ENCODE peak calls at places on chromosomes 5 and 9, in seven cellular contexts. C is aorta; H is naive thymus-derived CD4-positive, alpha-beta T cell; Z is lung; R is CD4-positive, alpha-beta memory T cell; M is transverse colon; P is heart right ventricle. F is an unnamed sample.

GRCh38 chr5:131170540-131171275 is at the start of gene LYRM7:
- DNase-seq in M (peak; percentile 98), R (peak; percentile 98), P (peak; percentile 89), C (peak; percentile 98), Z (peak; percentile 98), H (peak; percentile 95), F (peak; percentile 95)

GRCh38 chr9:134670042-134670525 is 28.5 kb downstream of the COL5A1 start:
- DNase-seq in C (no peak), M (no peak), Z (no peak), P (no peak), H (no peak), R (no peak), F (no peak)

GRCh38 chr5:52725065-52725746 is 62.5 kb upstream of the ITGA1 start:
- DNase-seq in C (no peak), H (peak; percentile 89), P (no peak), M (peak; percentile 35), Z (peak; percentile 34), R (peak; percentile 91), F (no peak)

GRCh38 chr5:112685386-112685785 is 52.3 kb upstream of the APC start:
- DNase-seq in C (no peak), R (no peak), H (no peak), M (no peak), P (no peak), Z (no peak), F (no peak)

GRCh38 chr5:115543365-115543700 is 1.2 kb downstream of the FEM1C start:
- DNase-seq in M (peak; percentile 40), R (no peak), H (peak; percentile 5), P (no peak), Z (no peak), C (no peak), F (no peak)

GRCh38 chr9:96075757-96076156 is 200.3 kb downstream of the ERCC6L2 start:
- DNase-seq in M (no peak), R (no peak), H (no peak), C (no peak), Z (no peak), P (no peak), F (no peak)

GRCh38 chr5:75277463-75277862 is 40.8 kb upstream of the ANKRD31 start:
- DNase-seq in R (no peak), C (no peak), H (no peak), M (peak; percentile 68), Z (no peak), P (no peak), F (no peak)

GRCh38 chr5:164573397-164573796 is 1068.0 kb downstream of the MAT2B start:
- DNase-seq in M (no peak), P (no peak), C (no peak), Z (no peak), H (no peak), R (no peak), F (no peak)

GRCh38 chr5:107257885-107258520 is 412.7 kb downstream of the EFNA5 start:
- DNase-seq in C (no peak), P (no peak), H (no peak), Z (no peak), M (no peak), R (no peak), F (no peak)

GRCh38 chr5:135714126-135714894 is 120.2 kb upstream of the SLC25A48 start:
- DNase-seq in Z (no peak), P (no peak), C (no peak), H (no peak), R (no peak), M (no peak), F (no peak)

GRCh38 chr5:23977365-23977764 is 470.0 kb downstream of the PRDM9 start:
- DNase-seq in R (no peak), P (no peak), M (no peak), Z (no peak), H (no peak), C (no peak), F (no peak)

GRCh38 chr9:33737811-33738606 is 57.4 kb upstream of the PRSS3 start:
- DNase-seq in C (no peak), Z (peak; percentile 30), M (peak; percentile 59), R (no peak), H (no peak), P (no peak), F (peak; percentile 22)

GRCh38 chr9:133090752-133091325 is 29.1 kb downstream of the CEL start:
- DNase-seq in Z (no peak), R (no peak), M (no peak), C (no peak), P (no peak), H (no peak), F (no peak)

GRCh38 chr9:92504881-92505280 is 22.6 kb upstream of the ASPN start:
- DNase-seq in R (no peak), M (no peak), Z (no peak), C (no peak), H (no peak), P (no peak), F (no peak)

GRCh38 chr9:124286292-124286931 is 28.7 kb downstream of the NEK6 start:
- DNase-seq in P (no peak), R (no peak), H (no peak), Z (no peak), C (no peak), M (peak; percentile 81), F (no peak)

GRCh38 chr5:108634251-108634950 is 113.3 kb upstream of the FER start:
- DNase-seq in P (no peak), C (no peak), Z (no peak), H (no peak), R (no peak), M (no peak), F (no peak)

GRCh38 chr5:124741711-124742496 is 4.5 kb downstream of the ZNF608 start:
- DNase-seq in R (no peak), P (no peak), H (no peak), Z (no peak), M (peak; percentile 42), C (no peak), F (no peak)
- H3K4me1 ChIP-seq in R (no peaks in the 10 kb centered on the region), P (peaks cover 30% of the 10 kb centered on the region), H (no peaks in the 10 kb centered on the region), Z (peaks cover 1% of the 10 kb centered on the region), M (peaks cover 82% of the 10 kb centered on the region), C (peaks cover 4% of the 10 kb centered on the region), F (peaks cover 91% of the 10 kb centered on the region)

GRCh38 chr5:145976431-145977155 is 40.2 kb downstream of the SH3RF2 start:
- DNase-seq in R (no peak), C (no peak), H (no peak), P (no peak), Z (peak; percentile 32), M (no peak), F (no peak)
- H3K4me1 ChIP-seq in R (no peaks in the 10 kb centered on the region), C (peaks cover 7% of the 10 kb centered on the region), H (no peaks in the 10 kb centered on the region), P (peaks cover 12% of the 10 kb centered on the region), Z (no peaks in the 10 kb centered on the region), M (peaks cover 56% of the 10 kb centered on the region), F (peaks cover 47% of the 10 kb centered on the region)

DNA sequence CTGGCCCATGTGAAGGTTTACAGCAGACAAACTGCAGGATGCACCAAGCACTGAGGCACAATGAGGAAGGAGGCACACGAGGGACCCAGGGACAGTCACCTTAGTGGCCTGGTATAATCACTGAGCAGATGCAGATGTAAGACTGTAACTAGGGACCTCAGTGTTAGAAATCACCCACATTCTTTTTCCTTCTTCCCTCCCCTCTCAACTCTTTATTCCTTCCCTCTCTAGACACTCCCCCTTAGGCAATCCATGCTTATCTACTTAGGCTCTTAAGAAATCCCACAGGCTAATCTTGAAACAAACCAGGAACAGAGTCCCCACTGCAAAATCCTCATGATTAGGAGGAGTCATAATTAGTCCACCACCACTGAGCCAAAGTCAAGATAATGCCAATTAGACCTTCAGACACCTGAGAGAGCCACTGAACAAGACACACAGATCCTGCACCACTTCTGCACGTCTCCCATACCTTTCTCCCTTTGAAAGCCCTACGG is 84.7 kb downstream of the ELAVL2 start:
- DNase-seq in C (no peak), M (no peak), P (no peak), Z (no peak), R (no peak), H (no peak), F (no peak)
- H3K4me1 ChIP-seq in C (no peaks in the 10 kb centered on the region), M (no peaks in the 10 kb centered on the region), P (no peaks in the 10 kb centered on the region), Z (no peaks in the 10 kb centered on the region), R (no peaks in the 10 kb centered on the region), H (no peaks in the 10 kb centered on the region), F (no peaks in the 10 kb centered on the region)

DNA sequence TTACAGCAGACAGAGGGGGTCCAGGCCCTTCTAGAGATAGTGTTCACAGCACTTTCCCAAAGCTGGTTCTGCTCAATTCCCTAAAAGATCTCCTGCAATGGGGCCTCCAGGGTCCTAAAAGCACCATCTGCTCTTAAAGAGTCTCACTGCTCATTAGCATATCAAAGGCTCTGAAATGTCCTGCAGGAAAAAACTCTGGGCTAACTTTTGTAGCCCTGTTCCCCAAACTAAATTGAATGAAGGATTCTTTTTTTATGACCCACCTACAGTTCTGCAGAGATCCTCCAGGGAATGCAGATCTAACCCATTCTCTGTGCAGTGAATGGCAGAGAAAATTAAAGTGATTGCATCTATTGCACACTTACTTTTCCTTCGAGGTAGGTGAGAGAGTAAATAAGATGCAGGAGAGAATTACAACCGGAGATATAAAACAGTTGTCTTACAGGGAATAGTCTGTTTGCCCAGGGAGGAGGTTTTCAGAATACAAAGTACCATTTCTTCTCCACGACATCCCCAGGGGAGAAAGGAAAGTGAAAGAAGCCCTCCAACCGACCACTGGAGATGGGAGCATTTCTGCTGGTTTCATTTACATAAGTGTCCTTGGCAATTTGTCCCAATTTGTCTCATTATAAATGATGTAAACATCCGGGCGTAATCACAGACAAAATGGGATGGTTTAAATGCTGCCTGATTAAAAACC is 113.8 kb downstream of the KCNIP1 start:
- DNase-seq in M (no peak), Z (no peak), C (no peak), R (no peak), P (no peak), H (no peak), F (no peak)
- H3K4me1 ChIP-seq in M (peaks cover 6% of the 10 kb centered on the region), Z (no peaks in the 10 kb centered on the region), C (no peaks in the 10 kb centered on the region), R (no peaks in the 10 kb centered on the region), P (no peaks in the 10 kb centered on the region), H (no peaks in the 10 kb centered on the region), F (peaks cover 5% of the 10 kb centered on the region)

GRCh38 chr5:177536386-177536785 is 18.0 kb downstream of the FAM193B start:
- DNase-seq in R (no peak), M (no peak), P (no peak), Z (no peak), H (no peak), C (no peak), F (no peak)
- H3K4me1 ChIP-seq in R (no peaks in the 10 kb centered on the region), M (peaks cover 40% of the 10 kb centered on the region), P (peaks cover 44% of the 10 kb centered on the region), Z (peaks cover 14% of the 10 kb centered on the region), H (no peaks in the 10 kb centered on the region), C (peaks cover 10% of the 10 kb centered on the region), F (peaks cover 65% of the 10 kb centered on the region)

F was measured in left ventricle myocardium inferior.